ENCODE peak calls at places on chromosomes 6 and 20, in five cellular contexts. E is K562, A is HepG2, T is H1, S is GM12878. L is an unnamed sample.

GRCh38 chr20:63740070-63740500 is 509 bp downstream of the SLC2A4RG start:
- DNase-seq in S (no peak), A (no peak), E (peak), T (no peak), L (peak)

GRCh38 chr6:6918216-6918983 is 189.4 kb upstream of the RREB1 start:
- DNase-seq in S (peak), E (peak), A (no peak), T (no peak), L (peak)

GRCh38 chr20:62739581-62740285 is 31.1 kb downstream of the NTSR1 start:
- DNase-seq in E (no peak), T (no peak), A (no peak), S (no peak), L (no peak)

GRCh38 chr6:63802606-63803206 is 167.1 kb downstream of the PHF3 start:
- DNase-seq in S (no peak), E (peak), A (peak), T (no peak), L (no peak)

GRCh38 chr6:149567194-149567586 is 1.0 kb downstream of the GINM1 start:
- DNase-seq in T (no peak), S (no peak), A (no peak), E (no peak), L (no peak)

GRCh38 chr6:6284231-6284966 is 36.1 kb downstream of the F13A1 start:
- DNase-seq in T (no peak), E (no peak), S (no peak), A (no peak), L (no peak)

GRCh38 chr20:36384022-36384619 is 78.0 kb downstream of the DLGAP4 start:
- DNase-seq in S (no peak), E (peak), A (peak), T (peak), L (no peak)

GRCh38 chr20:17878069-17878911 is 90.3 kb downstream of the SNX5 start:
- DNase-seq in S (no peak), E (no peak), T (no peak), A (no peak), L (no peak)

GRCh38 chr20:25460591-25461280 is 53.3 kb downstream of the GINS1 start:
- DNase-seq in A (no peak), T (no peak), E (no peak), S (no peak), L (no peak)

GRCh38 chr20:11266571-11266970 is 592.8 kb upstream of the JAG1 start:
- DNase-seq in A (no peak), S (no peak), T (no peak), E (no peak), L (no peak)

GRCh38 chr6:160093946-160094345 is 27.7 kb upstream of the SLC22A1 start:
- DNase-seq in A (no peak), E (no peak), S (no peak), T (no peak), L (no peak)

GRCh38 chr6:158669145-158670035 is 19.5 kb downstream of the SYTL3 start:
- DNase-seq in T (no peak), S (no peak), E (no peak), A (no peak), L (no peak)

DNA sequence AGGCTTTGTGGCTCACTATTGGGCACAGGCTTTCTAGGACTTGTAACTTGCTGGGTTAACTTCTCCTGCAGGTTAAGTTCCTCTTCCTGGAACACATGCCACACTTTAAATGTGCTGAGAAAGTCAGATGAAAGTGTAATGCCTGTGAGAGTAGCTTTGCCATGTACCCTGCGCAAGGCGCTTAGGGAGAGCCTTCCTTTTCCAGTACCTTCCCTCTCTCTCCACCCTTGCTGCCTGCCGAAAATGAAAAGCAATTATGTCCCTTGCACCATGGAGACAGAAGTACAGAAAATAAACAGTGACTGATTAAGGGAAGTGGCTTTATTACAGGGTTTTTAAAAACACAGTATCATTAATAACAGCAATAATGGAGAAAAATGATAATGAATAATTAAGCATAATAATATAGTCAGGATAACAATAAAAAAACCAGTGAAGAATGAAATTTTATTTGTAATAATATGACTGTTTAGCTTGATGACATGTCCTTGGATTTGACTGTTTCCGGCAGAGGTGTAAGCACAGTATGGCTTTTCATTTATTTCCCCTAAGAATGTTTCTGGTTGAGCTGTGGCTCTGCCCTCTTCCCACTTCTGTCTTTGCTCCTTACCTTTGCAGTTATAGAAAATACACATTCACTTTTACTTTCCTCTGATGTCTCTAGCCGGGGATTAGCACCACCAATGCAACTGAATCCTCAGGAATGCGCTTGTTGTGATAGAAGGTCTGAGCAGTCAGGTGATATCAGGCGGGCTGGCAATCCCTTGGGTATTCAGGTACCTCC is 472.3 kb upstream of the CITED2 start:
- DNase-seq in S (no peak), E (no peak), T (peak), A (no peak), L (no peak)
- TF ChIP-seq TAF1 in S (no peak), E (no peak), T (no peak), A (no peak), L (no peak)

GRCh38 chr20:294602-295001 is 2.8 kb upstream of the ZCCHC3 start:
- DNase-seq in S (no peak), T (no peak), A (no peak), E (no peak), L (no peak)

GRCh38 chr20:288956-289692 is 1.4 kb downstream of the C20orf96 start:
- DNase-seq in A (no peak), T (no peak), S (no peak), E (no peak), L (no peak)

GRCh38 chr20:286508-286907 is 4.0 kb downstream of the C20orf96 start:
- DNase-seq in A (no peak), E (no peak), T (no peak), S (no peak), L (no peak)

GRCh38 chr20:289693-290080 is 863 bp downstream of the C20orf96 start:
- DNase-seq in E (no peak), T (no peak), S (no peak), A (no peak), L (no peak)

GRCh38 chr20:290081-290831 is at the start of gene C20orf96:
- DNase-seq in A (peak), T (no peak), S (peak), E (peak), L (peak)
- TF ChIP-seq POLR2A in A (peak), T (no peak), S (peak), E (peak), L (no peak)

GRCh38 chr6:167238694-167239467 is 52.2 kb upstream of the UNC93A start:
- DNase-seq in E (no peak), S (no peak), T (no peak), A (peak), L (no peak)
- TF ChIP-seq POLR2AphosphoS5 in E (no peak), S (no peak), T (no peak), A (peak), L (no peak)

GRCh38 chr20:58162976-58163375 is 65.5 kb downstream of the ANKRD60 start:
- DNase-seq in A (no peak), T (no peak), E (no peak), S (no peak), L (no peak)
- TF ChIP-seq TAF1 in A (no peak), T (no peak), E (no peak), S (no peak), L (no peak)

GRCh38 chr20:56382696-56383095 is 9.3 kb downstream of the AURKA start:
- DNase-seq in T (no peak), S (no peak), E (peak), A (no peak), L (no peak)

GRCh38 chr20:56385130-56385529 is 6.9 kb downstream of the AURKA start:
- DNase-seq in A (no peak), E (no peak), S (no peak), T (no peak), L (no peak)

GRCh38 chr20:56380375-56380774 is 11.6 kb downstream of the AURKA start:
- DNase-seq in E (no peak), S (no peak), T (no peak), A (no peak), L (no peak)

GRCh38 chr20:56383334-56383733 is 8.7 kb downstream of the AURKA start:
- DNase-seq in T (no peak), E (no peak), S (no peak), A (no peak), L (no peak)

GRCh38 chr20:56381501-56381900 is 10.5 kb downstream of the AURKA start:
- DNase-seq in A (no peak), T (no peak), E (no peak), S (no peak), L (no peak)
- TF ChIP-seq POLR2A in A (no peak), T (no peak), E (no peak), S (no peak), L (no peak)

DNA sequence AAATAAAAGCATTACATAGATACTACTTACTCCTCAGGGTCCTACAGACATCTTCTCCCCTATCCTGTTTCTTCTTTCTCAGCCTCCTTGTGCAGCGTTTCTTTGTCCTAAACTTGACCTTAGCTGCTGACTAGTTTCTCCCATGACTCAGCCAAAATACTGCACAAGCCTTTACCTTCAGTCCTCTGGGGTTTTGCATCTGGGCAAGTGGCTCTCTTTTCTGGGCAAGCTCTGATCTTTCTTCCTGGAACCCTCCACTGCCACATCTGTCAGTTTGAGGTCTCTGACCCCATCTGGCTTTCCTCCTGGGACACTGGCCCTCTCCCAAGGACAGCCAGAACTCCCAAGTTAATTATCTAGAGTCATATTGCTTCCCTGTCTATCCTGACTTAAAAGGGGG is 838.4 kb downstream of the DHX35 start:
- DNase-seq in S (peak), T (no peak), E (no peak), A (no peak), L (no peak)
- TF ChIP-seq POLR2AphosphoS5 in S (no peak), T (no peak), E (no peak), A (no peak), L (no peak)

GRCh38 chr6:142545147-142545546 is 243.3 kb downstream of the ADGRG6 start:
- DNase-seq in E (no peak), T (no peak), A (no peak), S (no peak), L (no peak)

GRCh38 chr6:142543576-142543975 is 241.8 kb downstream of the ADGRG6 start:
- DNase-seq in E (no peak), A (no peak), T (no peak), S (no peak), L (no peak)

GRCh38 chr6:142537612-142538478 is 236.0 kb downstream of the ADGRG6 start:
- DNase-seq in E (peak), S (no peak), A (peak), T (peak), L (no peak)

GRCh38 chr6:142544199-142544838 is 242.5 kb downstream of the ADGRG6 start:
- DNase-seq in T (no peak), E (no peak), S (no peak), A (no peak), L (no peak)

DNA sequence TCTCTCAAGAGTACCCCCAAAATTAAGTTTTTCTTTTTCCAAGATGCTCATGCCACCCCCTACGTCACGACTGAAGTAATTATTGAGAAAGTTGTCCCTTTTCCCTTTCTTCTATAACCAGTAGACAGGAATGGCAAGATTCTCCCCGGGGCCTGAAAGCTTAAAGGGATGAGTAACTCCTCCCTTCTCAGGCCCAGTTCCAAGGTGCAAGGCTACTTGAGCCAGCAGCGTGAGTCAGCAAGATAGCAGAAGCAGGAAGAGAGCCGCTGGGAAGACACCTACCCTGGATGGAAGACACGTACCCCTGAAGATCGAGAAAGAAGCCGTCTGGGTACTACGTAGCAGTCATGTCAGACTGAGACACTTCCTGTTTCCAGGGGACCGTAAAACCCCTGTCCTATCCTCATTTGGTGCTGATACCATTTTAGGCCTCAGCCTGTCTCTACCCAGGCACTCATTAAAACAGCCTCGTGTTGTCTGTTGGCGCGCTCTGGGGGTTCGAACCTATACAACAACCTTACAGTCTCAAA is 241.0 kb downstream of the ADGRG6 start:
- DNase-seq in S (no peak), E (peak), A (no peak), T (no peak), L (no peak)
- TF ChIP-seq TAF1 in S (no peak), E (no peak), A (no peak), T (no peak), L (no peak)

GRCh38 chr6:115704028-115704427 is 356.7 kb downstream of the FRK start:
- DNase-seq in E (no peak), A (no peak), T (no peak), S (no peak), L (no peak)

GRCh38 chr6:115708850-115709249 is 351.8 kb downstream of the FRK start:
- DNase-seq in A (no peak), T (no peak), E (no peak), S (no peak), L (no peak)

GRCh38 chr6:115706981-115707380 is 353.7 kb downstream of the FRK start:
- DNase-seq in S (no peak), A (no peak), T (no peak), E (no peak), L (no peak)

GRCh38 chr6:115706324-115706723 is 354.4 kb downstream of the FRK start:
- DNase-seq in T (no peak), A (peak), S (no peak), E (no peak), L (no peak)
- TF ChIP-seq POLR2A in T (no peak), A (no peak), S (no peak), E (no peak), L (no peak)